ENCODE peak calls at places on chromosomes 6 and 20, in seven cellular contexts. R is BJ, W is astrocyte of the spinal cord, F is transverse colon, X is endodermal cell, A is AG04450, O is IMR-90. S is an unnamed sample.

GRCh38 chr6:6847591-6847990 is 259.1 kb downstream of the LY86 start:
- DNase-seq in R (no peak), W (no peak), F (no peak), X (no peak), A (no peak), O (no peak), S (no peak)

GRCh38 chr6:42255050-42255449 is 37.4 kb upstream of the MRPS10 start:
- DNase-seq in R (peak; percentile 57), W (no peak), F (no peak), X (no peak), A (no peak), O (peak; percentile 54), S (no peak)

GRCh38 chr20:31676534-31677030 is 38.9 kb downstream of the COX4I2 start:
- DNase-seq in R (no peak), W (no peak), F (no peak), X (no peak), A (no peak), O (no peak), S (no peak)

GRCh38 chr6:67190733-67191132 is 1444.3 kb upstream of the ADGRB3 start:
- DNase-seq in R (no peak), W (no peak), F (no peak), X (no peak), A (no peak), O (no peak), S (no peak)

GRCh38 chr20:44014807-44015732 is 100.4 kb downstream of the TOX2 start:
- DNase-seq in R (no peak), W (no peak), F (no peak), X (peak; percentile 12), A (no peak), O (no peak), S (no peak)

GRCh38 chr20:64101731-64102621 is 5.4 kb downstream of the NPBWR2 start:
- DNase-seq in R (no peak), W (no peak), F (peak; percentile 41), X (peak; percentile 92), A (no peak), O (no peak), S (no peak)

GRCh38 chr6:40532349-40533028 is 54.7 kb downstream of the LRFN2 start:
- DNase-seq in R (no peak), W (no peak), F (no peak), X (no peak), A (no peak), O (no peak), S (no peak)

GRCh38 chr6:157198425-157199279 is 124.7 kb downstream of the TMEM242 start:
- DNase-seq in R (no peak), W (no peak), F (peak; percentile 88), X (no peak), A (no peak), O (peak; percentile 13), S (no peak)

GRCh38 chr6:41744236-41744787 is 2.9 kb downstream of the PGC start:
- DNase-seq in R (no peak), W (no peak), F (no peak), X (no peak), A (no peak), O (no peak), S (no peak)

GRCh38 chr6:10621227-10621626 is 73.2 kb downstream of the C6orf52 start:
- DNase-seq in R (no peak), W (no peak), F (no peak), X (no peak), A (no peak), O (no peak), S (no peak)

GRCh38 chr6:127207591-127208120 is 59.0 kb upstream of the RNF146 start:
- DNase-seq in R (no peak), W (peak; percentile 51), F (no peak), X (no peak), A (no peak), O (peak; percentile 61), S (peak; percentile 53)

GRCh38 chr20:58673119-58673518 is 19.5 kb upstream of the NPEPL1 start:
- DNase-seq in R (no peak), W (no peak), F (no peak), X (no peak), A (no peak), O (no peak), S (no peak)

GRCh38 chr6:27296106-27296783 is 15.8 kb downstream of the POM121L2 start:
- DNase-seq in R (no peak), W (peak; percentile 31), F (no peak), X (peak; percentile 89), A (no peak), O (peak; percentile 41), S (peak; percentile 36)

GRCh38 chr20:23325107-23325506 is 25.5 kb upstream of the NXT1 start:
- DNase-seq in R (no peak), W (peak; percentile 38), F (no peak), X (peak; percentile 75), A (no peak), O (no peak), S (peak; percentile 28)

DNA sequence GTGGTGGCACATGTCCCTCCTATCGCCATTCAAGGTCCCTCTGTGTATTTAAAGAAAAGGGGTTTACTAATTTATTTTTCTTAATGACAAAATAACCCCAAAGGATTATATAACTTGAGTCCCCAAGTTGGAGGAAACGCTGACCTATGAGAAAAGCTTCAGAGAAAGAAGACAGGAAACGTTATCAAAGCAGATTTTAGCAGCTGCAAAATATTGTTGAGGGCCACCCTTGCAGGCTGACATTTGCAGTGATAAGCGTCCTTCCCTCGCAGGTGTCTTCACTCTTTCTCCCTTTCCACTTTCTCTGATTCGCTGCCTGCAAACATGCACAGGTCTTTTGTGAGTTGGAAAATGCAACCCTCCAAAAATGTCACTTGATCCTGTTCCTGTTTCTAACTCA is 103.2 kb upstream of the RIPOR2 start:
- DNase-seq in R (no peak), W (no peak), F (no peak), X (no peak), A (no peak), O (no peak), S (no peak)
- H3K4me3 ChIP-seq in R (no peak overlapping the region), W (no peak overlapping the region), F (no peak overlapping the region), X (no peak overlapping the region), A (no peak overlapping the region), O (no peak overlapping the region), S (no peak overlapping the region)

DNA sequence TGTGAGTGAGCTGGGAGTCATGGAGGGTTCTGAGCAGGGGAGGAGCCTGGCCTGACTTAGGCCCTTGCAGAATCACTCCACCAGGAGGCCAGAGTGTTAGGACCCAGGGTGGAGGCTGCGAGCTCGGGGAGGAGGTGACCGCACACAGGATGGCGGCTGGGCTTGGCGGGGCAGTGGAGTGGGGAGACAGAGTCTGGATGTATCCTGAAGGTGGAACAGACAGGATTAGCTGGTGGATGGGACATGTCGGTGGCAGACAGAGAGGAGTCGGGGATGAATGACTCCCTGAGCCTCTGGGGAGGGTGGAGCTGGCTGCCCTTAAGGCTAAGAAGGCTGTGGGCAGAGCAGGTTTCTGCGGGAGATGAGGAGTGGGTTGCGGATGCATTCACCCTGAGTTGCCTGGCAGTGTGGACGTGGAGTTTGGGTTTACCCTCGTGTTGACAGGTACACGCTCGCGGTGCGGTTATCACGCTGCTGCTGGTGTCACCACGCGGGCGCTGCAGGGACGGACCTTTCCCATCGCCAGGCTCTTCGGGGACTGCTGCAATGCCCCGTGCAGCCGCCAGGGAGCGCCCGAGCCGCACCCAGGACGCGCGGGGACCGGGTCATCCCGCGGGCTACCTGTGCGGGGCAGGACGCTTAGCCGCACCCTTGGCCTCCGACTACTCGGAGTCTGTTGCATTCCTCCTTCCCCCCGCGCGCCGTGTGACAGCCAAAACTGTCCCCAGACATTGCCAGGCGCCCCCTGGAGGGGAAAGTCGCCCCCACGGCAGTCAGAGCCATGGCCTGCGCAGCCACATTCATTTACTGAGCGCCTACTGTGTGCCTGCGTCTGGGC is 43.0 kb upstream of the PTGIS start:
- DNase-seq in R (no peak), W (peak; percentile 31), F (peak; percentile 87), X (peak; percentile 98), A (no peak), O (no peak), S (peak; percentile 37)
- TF ChIP-seq CTCF in R (peak; percentile 99), W (peak; percentile 94), F (peak; percentile 100), X (peak; percentile 93), A (peak; percentile 99), O (peak; percentile 98), S (peak; percentile 85)

GRCh38 chr6:170270984-170271593 is 19.8 kb downstream of the DLL1 start:
- DNase-seq in R (no peak), W (no peak), F (no peak), X (no peak), A (no peak), O (no peak), S (no peak)

GRCh38 chr6:170273191-170273590 is 17.7 kb downstream of the DLL1 start:
- DNase-seq in R (no peak), W (no peak), F (no peak), X (no peak), A (no peak), O (no peak), S (no peak)

GRCh38 chr6:170271771-170272314 is 19.0 kb downstream of the DLL1 start:
- DNase-seq in R (no peak), W (no peak), F (peak; percentile 59), X (no peak), A (no peak), O (no peak), S (no peak)

GRCh38 chr6:170273681-170274080 is 17.2 kb downstream of the DLL1 start:
- DNase-seq in R (no peak), W (no peak), F (no peak), X (no peak), A (no peak), O (no peak), S (no peak)

DNA sequence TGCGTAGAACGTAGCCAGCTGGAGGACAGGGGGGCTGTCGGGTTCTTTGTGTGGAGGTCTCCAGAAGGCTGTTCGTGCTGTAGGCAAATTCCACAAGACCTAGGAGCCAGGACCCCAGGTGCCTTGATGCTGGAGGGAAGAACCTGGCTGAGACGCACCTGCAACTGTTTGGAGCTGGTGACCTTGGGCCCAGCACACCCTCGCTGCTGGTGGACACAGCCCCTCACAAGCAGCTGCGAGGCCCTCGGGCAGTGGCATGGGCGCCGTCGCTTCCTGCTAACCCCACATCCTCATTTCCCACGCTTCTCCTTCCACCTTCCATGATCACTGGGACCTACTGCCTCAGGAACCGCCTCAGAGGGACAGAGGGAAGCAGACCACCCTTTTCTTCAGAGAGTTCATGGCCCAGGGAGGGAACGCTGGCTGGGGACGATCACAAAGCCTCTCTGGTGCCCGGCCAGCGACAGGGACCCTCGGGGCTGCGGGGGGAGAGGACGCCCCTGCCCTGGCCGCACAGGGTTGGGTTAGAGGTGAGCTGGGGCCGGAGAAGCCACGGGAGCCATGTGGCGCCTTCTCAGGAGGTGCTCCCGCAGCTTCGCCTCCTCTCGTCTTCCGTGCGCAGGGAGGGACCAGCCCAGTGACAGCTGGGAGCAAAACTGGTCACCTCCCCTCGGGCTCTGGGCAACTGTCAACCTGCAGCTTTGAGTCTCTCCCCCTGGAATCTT is 18.4 kb downstream of the DLL1 start:
- DNase-seq in R (no peak), W (no peak), F (no peak), X (no peak), A (no peak), O (no peak), S (no peak)
- H3K4me3 ChIP-seq in R (no peak overlapping the region), W (no peak overlapping the region), F (no peak overlapping the region), X (no peak overlapping the region), A (no peak overlapping the region), O (no peak overlapping the region), S (no peak overlapping the region)

DNA sequence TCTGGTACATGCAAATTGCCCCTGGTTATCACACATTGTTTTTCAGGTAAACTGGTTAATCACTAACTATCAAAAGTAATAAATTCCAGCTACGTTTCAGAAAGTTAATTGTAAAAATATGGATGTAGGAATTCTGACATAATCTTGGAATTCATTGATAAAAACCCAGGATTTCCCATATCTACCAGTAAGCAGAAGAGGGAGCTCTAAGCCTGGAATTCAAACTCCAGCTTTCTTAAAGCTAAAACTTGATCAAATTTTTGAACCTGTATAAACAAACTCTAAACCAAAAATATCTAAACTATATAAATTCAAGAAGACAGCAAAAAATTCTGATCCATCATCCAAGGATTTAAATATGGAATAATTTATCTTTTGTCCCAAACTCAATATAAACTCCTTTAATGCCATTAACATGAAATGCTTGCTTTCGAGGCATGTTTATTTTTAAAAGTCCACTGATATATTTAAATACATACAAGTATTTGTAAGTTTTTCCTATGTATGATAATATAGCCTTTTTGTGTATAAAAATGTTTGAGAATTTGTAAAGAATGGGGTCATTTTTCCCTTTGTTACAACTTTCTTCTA is 91.5 kb upstream of the RNF217 start:
- DNase-seq in R (no peak), W (peak; percentile 57), F (no peak), X (no peak), A (peak; percentile 16), O (peak; percentile 64), S (peak; percentile 72)
- TF ChIP-seq CTCF in R (peak; percentile 63), W (peak; percentile 59), F (peak; percentile 69), X (peak; percentile 92), A (peak; percentile 68), O (peak; percentile 83), S (peak; percentile 69)

S was measured in choroid plexus epithelial cell.